ENCODE peak calls at places on chromosomes 3 and 15, in four cellular contexts. S, J, M and U are unnamed samples.

GRCh38 chr15:69602921-69603320 is 150.3 kb downstream of the RPLP1 start:
- DNase-seq in S (no peak), M (no peak), J (peak), U (no peak)

GRCh38 chr15:44299997-44300396 is 11.5 kb downstream of the GOLM2 start:
- DNase-seq in M (no peak), S (no peak), J (no peak), U (no peak)

GRCh38 chr3:104908761-104909160 is 457.9 kb upstream of the ALCAM start:
- DNase-seq in J (no peak), S (no peak), M (no peak), U (no peak)

GRCh38 chr3:127706785-127707351 is 34.1 kb downstream of the ABTB1 start:
- DNase-seq in J (no peak), S (no peak), M (no peak), U (no peak)

GRCh38 chr15:74454764-74455500 is 6.0 kb downstream of the UBL7 start:
- DNase-seq in M (no peak), S (no peak), J (no peak), U (no peak)

GRCh38 chr3:120780977-120781376 is 38.4 kb downstream of the GTF2E1 start:
- DNase-seq in J (peak), M (no peak), S (no peak), U (peak)

GRCh38 chr3:179565496-179565895 is 2.8 kb downstream of the ACTL6A start:
- DNase-seq in S (no peak), M (no peak), J (no peak), U (no peak)

GRCh38 chr3:193132247-193132646 is 108.8 kb upstream of the PLAAT1 start:
- DNase-seq in M (no peak), S (no peak), J (no peak), U (peak)

GRCh38 chr3:79361748-79362378 is 405.9 kb downstream of the ROBO1 start:
- DNase-seq in J (peak), M (peak), S (peak), U (peak)

GRCh38 chr3:42472555-42472954 is 29.9 kb upstream of the VIPR1 start:
- DNase-seq in M (no peak), J (no peak), S (no peak), U (no peak)

GRCh38 chr3:136142592-136142991 is 53.5 kb downstream of the MSL2 start:
- DNase-seq in M (peak), J (peak), S (no peak), U (peak)

GRCh38 chr3:64505419-64505818 is 182.4 kb downstream of the ADAMTS9 start:
- DNase-seq in S (no peak), M (no peak), J (no peak), U (no peak)

GRCh38 chr3:150158974-150159625 is 188.4 kb upstream of the PFN2 start:
- DNase-seq in S (no peak), M (no peak), J (peak), U (peak)

GRCh38 chr15:77021803-77022381 is 27.0 kb downstream of the PSTPIP1 start:
- DNase-seq in S (no peak), J (peak), M (no peak), U (peak)

GRCh38 chr3:45412731-45413130 is 24.4 kb downstream of the LARS2 start:
- DNase-seq in M (no peak), J (no peak), S (no peak), U (no peak)

GRCh38 chr15:83695246-83695645 is 41.3 kb downstream of the ADAMTSL3 start:
- DNase-seq in S (peak), M (no peak), J (no peak), U (peak)

GRCh38 chr15:57914350-57915055 is 151.0 kb downstream of the ALDH1A2 start:
- DNase-seq in J (no peak), S (no peak), M (peak), U (no peak)

GRCh38 chr3:120642368-120642948 is 39.6 kb downstream of the HGD start:
- DNase-seq in S (no peak), J (peak), M (no peak), U (peak)

GRCh38 chr3:114451561-114452018 is 157.8 kb downstream of the TIGIT start:
- DNase-seq in J (peak), S (no peak), M (no peak), U (peak)

GRCh38 chr3:194138732-194139084 is 2.8 kb downstream of the HES1 start:
- DNase-seq in J (peak), M (peak), S (no peak), U (no peak)

DNA sequence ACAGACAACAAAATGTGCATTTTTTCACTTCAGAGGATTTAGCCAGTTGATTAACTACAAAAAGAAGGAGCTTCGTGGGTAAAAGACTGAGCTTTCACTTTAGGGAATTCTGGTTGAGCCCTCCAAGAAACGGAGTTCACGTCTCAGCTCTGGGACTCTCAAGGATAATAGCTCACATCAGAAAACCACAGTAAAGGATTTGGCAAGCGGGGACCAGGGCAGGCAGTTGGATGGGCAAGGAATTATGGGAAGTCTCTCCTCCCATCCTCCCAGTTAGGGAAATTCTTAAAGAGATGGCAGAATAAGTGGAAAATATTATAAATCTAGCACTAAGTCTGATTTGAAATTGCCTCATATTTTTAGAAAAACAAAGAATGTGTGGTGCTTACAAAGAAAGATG is 188.3 kb upstream of the EOMES start:
- DNase-seq in M (no peak), J (no peak), S (no peak), U (peak)
- H3K4me3 ChIP-seq in M (no peak), J (no peak), S (no peak), U (no peak)

GRCh38 chr3:46717447-46718231 is at the start of gene PRSS50:
- DNase-seq in J (no peak), M (no peak), S (no peak), U (no peak)
- TF ChIP-seq CTCF in J (peak), M (no peak), S (peak), U (no peak)

DNA sequence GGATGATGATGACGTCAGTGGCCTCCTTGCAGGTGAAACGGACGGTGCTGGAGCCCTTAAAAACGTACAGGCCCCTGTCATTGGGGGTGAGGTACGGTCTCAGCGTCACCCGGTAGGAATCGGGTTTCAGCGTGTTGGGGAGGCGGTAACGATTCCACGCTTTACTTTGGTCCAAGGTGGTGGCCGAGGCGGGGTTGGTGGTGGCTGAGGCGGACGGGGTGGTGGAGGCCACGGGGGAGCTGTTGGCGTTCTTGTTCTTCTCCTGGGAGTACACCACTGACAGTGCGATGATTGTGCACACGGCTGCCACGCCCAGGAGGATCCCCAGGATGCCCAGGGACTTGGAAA is 8.5 kb downstream of the ANPEP start:
- DNase-seq in M (no peak), S (no peak), J (no peak), U (no peak)
- H3K4me3 ChIP-seq in M (no peak), S (no peak), J (no peak), U (no peak)

GRCh38 chr3:35673017-35673416 is 33.7 kb downstream of the ARPP21 start:
- DNase-seq in M (no peak), S (no peak), J (no peak), U (no peak)
- TF ChIP-seq CTCF in M (no peak), S (no peak), J (no peak), U (no peak)

GRCh38 chr15:89836255-89837133 is 21.8 kb upstream of the ANPEP start:
- DNase-seq in S (peak), J (peak), M (peak), U (peak)
- H3K4me3 ChIP-seq in S (no peak), J (peak), M (no peak), U (peak)

GRCh38 chr3:63199606-63200005 is 78.5 kb upstream of the SYNPR start:
- DNase-seq in S (no peak), M (no peak), J (no peak), U (no peak)

GRCh38 chr3:63192248-63192647 is 85.9 kb upstream of the SYNPR start:
- DNase-seq in M (peak), S (no peak), J (no peak), U (no peak)

GRCh38 chr3:63193647-63194046 is 84.5 kb upstream of the SYNPR start:
- DNase-seq in M (peak), S (peak), J (peak), U (peak)
- TF ChIP-seq CTCF in M (peak), S (peak), J (peak), U (peak)

GRCh38 chr3:49030331-49030730 is 1.1 kb upstream of the IMPDH2 start:
- DNase-seq in S (no peak), M (no peak), J (no peak), U (no peak)

GRCh38 chr3:49029563-49029884 is 326 bp upstream of the IMPDH2 start:
- DNase-seq in S (no peak), J (no peak), M (no peak), U (no peak)

GRCh38 chr3:49028298-49028672 is 913 bp downstream of the IMPDH2 start:
- DNase-seq in S (no peak), M (no peak), J (no peak), U (no peak)

GRCh38 chr3:49027634-49028033 is 1.6 kb downstream of the IMPDH2 start:
- DNase-seq in M (no peak), S (no peak), J (no peak), U (no peak)

GRCh38 chr3:49028673-49029562 is at the start of gene IMPDH2:
- DNase-seq in M (peak), S (peak), J (peak), U (peak)
- H3K4me3 ChIP-seq in M (peak), S (peak), J (peak), U (peak)

GRCh38 chr3:134777341-134777740 is 17.7 kb upstream of the EPHB1 start:
- DNase-seq in J (no peak), M (no peak), S (no peak), U (no peak)
- TF ChIP-seq CTCF in J (no peak), M (no peak), S (no peak), U (no peak)

GRCh38 chr3:71129611-71130515 is 453.7 kb downstream of the FOXP1 start:
- DNase-seq in M (no peak), J (peak), S (no peak), U (peak)

GRCh38 chr3:71131893-71132314 is 451.6 kb downstream of the FOXP1 start:
- DNase-seq in S (peak), M (no peak), J (no peak), U (no peak)

GRCh38 chr3:71130516-71131384 is 452.8 kb downstream of the FOXP1 start:
- DNase-seq in J (peak), M (peak), S (peak), U (peak)

GRCh38 chr3:71132995-71133730 is 450.4 kb downstream of the FOXP1 start:
- DNase-seq in J (no peak), M (no peak), S (peak), U (no peak)

GRCh38 chr3:71131385-71131871 is 452.1 kb downstream of the FOXP1 start:
- DNase-seq in S (no peak), M (no peak), J (no peak), U (no peak)
- H3K4me3 ChIP-seq in S (peak), M (no peak), J (no peak), U (no peak)